ENCODE peak calls at places on chromosome 15, in four cellular contexts. One of them, this sample, is unnamed. For H3K27me3, the result is how much of the 10 kb centered on the place peaks cover.

GRCh38 chr15:59335197-59335786 is 37.4 kb downstream of the MYO1E start:
- DNase-seq in HepG2: peak
- DNase-seq in H1: no peak
- DNase-seq in GM12878: no peak
- DNase-seq in this sample: no peak

GRCh38 chr15:29129903-29130302 is 139.7 kb downstream of the NSMCE3 start:
- DNase-seq in HepG2: no peak
- DNase-seq in H1: no peak
- DNase-seq in GM12878: no peak
- DNase-seq in this sample: no peak

GRCh38 chr15:56754993-56755392 is 21.7 kb upstream of the ZNF280D start:
- DNase-seq in HepG2: no peak
- DNase-seq in H1: no peak
- DNase-seq in GM12878: no peak
- DNase-seq in this sample: no peak

GRCh38 chr15:35061171-35062163 is 23.6 kb downstream of the NANOGP8 start:
- DNase-seq in HepG2: no peak
- DNase-seq in H1: peak
- DNase-seq in GM12878: no peak
- DNase-seq in this sample: no peak

GRCh38 chr15:66253643-66254363 is at the start of gene MEGF11:
- DNase-seq in HepG2: no peak
- DNase-seq in H1: no peak
- DNase-seq in GM12878: no peak
- DNase-seq in this sample: no peak

GRCh38 chr15:66043264-66043663 is 174.0 kb downstream of the RAB11A start:
- DNase-seq in HepG2: peak
- DNase-seq in H1: no peak
- DNase-seq in GM12878: no peak
- DNase-seq in this sample: no peak

GRCh38 chr15:58269455-58270414 is 131.6 kb downstream of the AQP9 start:
- DNase-seq in HepG2: peak
- DNase-seq in H1: no peak
- DNase-seq in GM12878: peak
- DNase-seq in this sample: peak

GRCh38 chr15:29672923-29673809 is 149.1 kb downstream of the TJP1 start:
- DNase-seq in HepG2: no peak
- DNase-seq in H1: no peak
- DNase-seq in GM12878: no peak
- DNase-seq in this sample: no peak

GRCh38 chr15:23497710-23498111 is 50.7 kb upstream of the GOLGA6L2 start:
- DNase-seq in HepG2: no peak
- DNase-seq in H1: no peak
- DNase-seq in GM12878: no peak
- DNase-seq in this sample: no peak

GRCh38 chr15:66941791-66942190 is 123.6 kb upstream of the SMAD3 start:
- DNase-seq in HepG2: no peak
- DNase-seq in H1: no peak
- DNase-seq in GM12878: no peak
- DNase-seq in this sample: no peak

GRCh38 chr15:44299997-44300396 is 11.5 kb downstream of the GOLM2 start:
- DNase-seq in HepG2: no peak
- DNase-seq in H1: no peak
- DNase-seq in GM12878: no peak
- DNase-seq in this sample: no peak

GRCh38 chr15:93980149-93980911 is 251.0 kb upstream of the MCTP2 start:
- DNase-seq in HepG2: no peak
- DNase-seq in H1: no peak
- DNase-seq in GM12878: no peak
- DNase-seq in this sample: no peak

GRCh38 chr15:47846911-47847310 is 129.6 kb downstream of the SEMA6D start:
- DNase-seq in HepG2: no peak
- DNase-seq in H1: no peak
- DNase-seq in GM12878: no peak
- DNase-seq in this sample: no peak

GRCh38 chr15:88649286-88649733 is 10.5 kb downstream of the ISG20 start:
- DNase-seq in HepG2: peak
- DNase-seq in H1: no peak
- DNase-seq in GM12878: no peak
- DNase-seq in this sample: no peak

GRCh38 chr15:88647362-88648105 is 8.7 kb downstream of the ISG20 start:
- DNase-seq in HepG2: no peak
- DNase-seq in H1: no peak
- DNase-seq in GM12878: no peak
- DNase-seq in this sample: no peak

GRCh38 chr15:88646951-88647350 is 8.1 kb downstream of the ISG20 start:
- DNase-seq in HepG2: no peak
- DNase-seq in H1: no peak
- DNase-seq in GM12878: no peak
- DNase-seq in this sample: no peak

GRCh38 chr15:88649753-88650551 is 11.1 kb downstream of the ISG20 start:
- DNase-seq in HepG2: no peak
- DNase-seq in H1: no peak
- DNase-seq in GM12878: no peak
- DNase-seq in this sample: no peak

DNA sequence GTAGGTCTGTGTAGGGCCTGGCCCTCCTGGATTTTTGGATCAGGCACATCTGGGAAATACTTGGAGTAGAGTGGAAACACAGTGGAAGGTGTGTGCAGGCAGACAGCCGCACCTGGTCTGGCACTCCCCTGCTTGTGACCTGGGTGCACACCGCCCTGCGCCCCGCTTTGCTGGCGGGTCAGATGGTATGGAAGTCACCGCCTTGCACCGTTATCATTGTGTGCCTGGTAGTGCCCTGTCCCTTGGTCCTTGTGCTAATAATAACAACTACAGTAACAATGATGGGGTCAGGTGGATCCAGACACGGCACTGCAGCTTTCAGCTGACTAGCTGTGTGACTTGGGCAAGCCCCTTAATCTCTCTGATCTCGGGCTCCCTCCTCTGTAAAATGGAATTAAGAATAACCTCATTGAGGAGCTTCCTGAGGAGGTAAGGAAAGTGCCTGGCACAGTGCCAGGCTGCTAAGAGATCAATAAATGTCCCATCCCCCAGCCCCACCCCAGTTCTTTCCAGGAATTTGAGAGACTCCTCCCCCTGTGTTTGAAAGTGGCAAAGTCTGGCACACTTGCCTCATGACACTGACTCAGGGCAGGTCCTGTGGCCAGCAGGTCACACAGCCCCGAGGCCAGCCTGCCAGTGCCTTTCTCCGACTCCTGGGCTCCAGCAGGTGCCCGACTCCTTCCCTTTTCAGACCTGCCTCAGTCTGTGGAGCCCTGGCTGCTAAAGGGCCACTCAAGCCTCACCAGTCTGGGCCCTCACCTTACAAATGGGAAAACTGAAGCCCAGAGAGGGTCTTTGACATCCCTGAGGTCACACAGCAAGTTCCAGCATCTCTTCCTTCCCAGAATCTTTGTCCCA is 9.8 kb downstream of the ISG20 start:
- DNase-seq in HepG2: no peak
- DNase-seq in H1: no peak
- DNase-seq in GM12878: no peak
- DNase-seq in this sample: no peak
- TF ChIP-seq GABPA in HepG2: no peak
- TF ChIP-seq GABPA in H1: no peak
- TF ChIP-seq GABPA in GM12878: no peak
- TF ChIP-seq GABPA in this sample: no peak

GRCh38 chr15:96359371-96359771 is 28.9 kb downstream of the NR2F2 start:
- DNase-seq in HepG2: no peak
- DNase-seq in H1: no peak
- DNase-seq in GM12878: no peak
- DNase-seq in this sample: no peak
- H3K27me3 ChIP-seq in HepG2: under half
- H3K27me3 ChIP-seq in H1: half or more
- H3K27me3 ChIP-seq in GM12878: under half
- H3K27me3 ChIP-seq in this sample: under half

GRCh38 chr15:82647835-82648256 is 683 bp upstream of the CPEB1 start:
- DNase-seq in HepG2: no peak
- DNase-seq in H1: no peak
- DNase-seq in GM12878: no peak
- DNase-seq in this sample: no peak
- H3K4me3 ChIP-seq in HepG2: peak
- H3K4me3 ChIP-seq in H1: peak
- H3K4me3 ChIP-seq in GM12878: peak
- H3K4me3 ChIP-seq in this sample: no peak

DNA sequence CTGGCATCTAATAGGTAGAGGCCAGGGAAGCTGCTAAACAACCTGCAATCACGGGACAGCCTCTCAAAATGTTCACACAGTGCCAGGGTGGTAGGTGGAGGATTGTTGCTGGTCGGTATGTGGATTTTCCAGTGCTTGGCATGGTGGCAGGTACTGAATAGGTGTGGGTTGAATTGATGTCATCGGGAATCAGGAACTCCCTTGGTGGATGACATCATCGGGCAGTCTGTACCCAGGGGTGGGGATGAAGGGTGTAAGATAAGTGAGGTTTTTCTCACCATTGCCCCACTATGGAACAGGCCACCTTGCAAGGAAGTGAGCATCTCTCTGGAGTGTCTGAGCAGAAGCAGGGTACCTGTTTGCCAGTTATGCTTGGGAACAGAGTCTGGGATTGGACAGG is 71.2 kb downstream of the MESD start:
- DNase-seq in HepG2: no peak
- DNase-seq in H1: no peak
- DNase-seq in GM12878: no peak
- DNase-seq in this sample: no peak
- TF ChIP-seq GABPA in HepG2: no peak
- TF ChIP-seq GABPA in H1: no peak
- TF ChIP-seq GABPA in GM12878: no peak
- TF ChIP-seq GABPA in this sample: no peak

GRCh38 chr15:73818308-73818985 is 54.9 kb upstream of the TBC1D21 start:
- DNase-seq in HepG2: no peak
- DNase-seq in H1: no peak
- DNase-seq in GM12878: no peak
- DNase-seq in this sample: no peak

GRCh38 chr15:73822998-73823397 is 50.4 kb upstream of the TBC1D21 start:
- DNase-seq in HepG2: no peak
- DNase-seq in H1: no peak
- DNase-seq in GM12878: no peak
- DNase-seq in this sample: no peak

GRCh38 chr15:73826711-73827243 is 46.6 kb upstream of the TBC1D21 start:
- DNase-seq in HepG2: no peak
- DNase-seq in H1: no peak
- DNase-seq in GM12878: no peak
- DNase-seq in this sample: no peak

GRCh38 chr15:73821181-73821580 is 52.2 kb upstream of the TBC1D21 start:
- DNase-seq in HepG2: no peak
- DNase-seq in H1: no peak
- DNase-seq in GM12878: no peak
- DNase-seq in this sample: no peak
- H3K27me3 ChIP-seq in HepG2: under half
- H3K27me3 ChIP-seq in H1: under half
- H3K27me3 ChIP-seq in GM12878: under half
- H3K27me3 ChIP-seq in this sample: under half

DNA sequence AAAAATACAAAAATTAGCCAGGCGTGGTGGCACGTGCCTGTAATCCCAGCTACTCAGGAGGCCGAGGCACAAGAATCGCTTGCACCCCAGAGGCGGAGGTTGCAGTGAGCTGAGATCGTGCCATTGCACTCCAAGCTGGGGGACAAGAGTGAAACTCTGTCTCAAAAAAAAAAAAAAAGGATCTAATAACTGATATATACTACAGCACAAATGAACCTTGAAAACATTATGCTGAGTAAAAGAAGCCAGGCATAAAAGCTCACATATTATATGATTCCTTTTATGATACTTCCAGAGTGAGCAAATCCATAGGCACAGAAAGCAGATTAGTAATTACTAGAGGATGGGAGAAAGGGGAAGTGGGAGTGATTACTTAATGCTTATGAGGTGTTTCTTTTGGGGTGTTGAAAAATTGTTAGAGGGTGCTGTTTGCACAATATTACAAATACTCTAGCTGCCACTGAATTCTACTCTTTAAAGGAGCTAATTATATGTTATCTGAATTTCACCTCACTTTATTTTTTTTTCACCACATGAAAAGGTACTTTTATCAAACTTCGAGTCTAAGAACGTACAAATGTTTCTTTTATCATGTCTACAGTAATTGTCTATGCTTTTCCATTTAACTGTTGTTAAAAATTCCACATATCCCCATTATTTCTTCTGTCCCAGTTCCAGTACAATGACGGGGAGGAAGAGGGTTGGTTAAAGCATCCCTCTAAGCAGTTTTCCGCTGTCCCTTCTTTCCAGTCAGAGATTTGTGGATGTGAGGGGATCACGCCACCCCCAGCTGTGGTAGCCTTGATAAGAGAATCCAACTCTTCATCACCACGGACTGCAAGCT is 77.7 kb upstream of the FAM174B start:
- DNase-seq in HepG2: no peak
- DNase-seq in H1: no peak
- DNase-seq in GM12878: no peak
- DNase-seq in this sample: peak
- H3K4me3 ChIP-seq in HepG2: no peak
- H3K4me3 ChIP-seq in H1: no peak
- H3K4me3 ChIP-seq in GM12878: no peak
- H3K4me3 ChIP-seq in this sample: peak

GRCh38 chr15:72009207-72009606 is 108.7 kb downstream of the MYO9A start:
- DNase-seq in HepG2: peak
- DNase-seq in H1: no peak
- DNase-seq in GM12878: peak
- DNase-seq in this sample: no peak

GRCh38 chr15:72011291-72011940 is 106.5 kb downstream of the MYO9A start:
- DNase-seq in HepG2: no peak
- DNase-seq in H1: no peak
- DNase-seq in GM12878: no peak
- DNase-seq in this sample: no peak

GRCh38 chr15:71999807-72000206 is 118.1 kb downstream of the MYO9A start:
- DNase-seq in HepG2: no peak
- DNase-seq in H1: no peak
- DNase-seq in GM12878: no peak
- DNase-seq in this sample: no peak

GRCh38 chr15:72006382-72006781 is 111.6 kb downstream of the MYO9A start:
- DNase-seq in HepG2: no peak
- DNase-seq in H1: no peak
- DNase-seq in GM12878: no peak
- DNase-seq in this sample: no peak

DNA sequence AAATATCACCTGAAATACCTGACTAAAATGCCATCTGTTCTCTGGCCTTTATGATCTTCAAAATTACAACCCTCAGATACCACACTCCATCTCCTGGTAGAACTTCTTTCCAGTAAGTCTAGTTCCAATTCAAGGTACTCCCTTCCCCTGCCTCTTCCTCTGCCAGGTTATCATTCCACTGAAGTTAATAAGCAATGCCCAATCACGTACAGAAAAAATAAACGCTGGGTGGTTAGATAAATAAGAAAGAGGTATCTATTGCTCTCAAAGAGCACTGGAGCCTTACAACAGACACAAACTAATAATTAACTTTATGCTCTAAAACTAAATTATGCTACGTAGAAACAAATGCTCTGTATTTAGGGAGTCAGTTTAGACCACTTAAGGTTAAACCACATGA is 112.5 kb downstream of the MYO9A start:
- DNase-seq in HepG2: no peak
- DNase-seq in H1: no peak
- DNase-seq in GM12878: no peak
- DNase-seq in this sample: no peak
- TF ChIP-seq GABPA in HepG2: no peak
- TF ChIP-seq GABPA in H1: no peak
- TF ChIP-seq GABPA in GM12878: no peak
- TF ChIP-seq GABPA in this sample: no peak

GRCh38 chr15:90603893-90604292 is 74.2 kb downstream of the CRTC3 start:
- DNase-seq in HepG2: no peak
- DNase-seq in H1: no peak
- DNase-seq in GM12878: no peak
- DNase-seq in this sample: peak
- H3K27me3 ChIP-seq in HepG2: under half
- H3K27me3 ChIP-seq in H1: under half
- H3K27me3 ChIP-seq in GM12878: under half
- H3K27me3 ChIP-seq in this sample: under half